ENCODE peak calls at places on chromosomes 7 and 10, in six cellular contexts. One of them, this sample, is unnamed.

GRCh38 chr7:2210551-2211258 is 22.0 kb downstream of the MAD1L1 start:
- DNase-seq in GM12878: no peak
- DNase-seq in HCT116: no peak
- DNase-seq in SK-N-SH: no peak
- DNase-seq in K562: no peak
- DNase-seq in H1: no peak
- DNase-seq in this sample: no peak

GRCh38 chr10:63267414-63268138 is 134.4 kb downstream of the NRBF2 start:
- DNase-seq in HCT116: peak
- DNase-seq in K562: peak
- DNase-seq in GM12878: no peak
- DNase-seq in SK-N-SH: no peak
- DNase-seq in H1: no peak
- DNase-seq in this sample: peak

GRCh38 chr10:102780246-102780645 is 36.5 kb downstream of the WBP1L start:
- DNase-seq in HCT116: no peak
- DNase-seq in GM12878: no peak
- DNase-seq in K562: no peak
- DNase-seq in H1: no peak
- DNase-seq in SK-N-SH: no peak
- DNase-seq in this sample: no peak

GRCh38 chr10:71433116-71433982 is 36.6 kb downstream of the CDH23 start:
- DNase-seq in GM12878: no peak
- DNase-seq in SK-N-SH: peak
- DNase-seq in K562: no peak
- DNase-seq in HCT116: no peak
- DNase-seq in H1: peak
- DNase-seq in this sample: no peak

GRCh38 chr10:44201011-44201410 is 183.9 kb downstream of the CXCL12 start:
- DNase-seq in HCT116: no peak
- DNase-seq in K562: no peak
- DNase-seq in GM12878: no peak
- DNase-seq in SK-N-SH: no peak
- DNase-seq in H1: no peak
- DNase-seq in this sample: no peak

GRCh38 chr7:111872411-111872810 is 310.1 kb upstream of the IMMP2L start:
- DNase-seq in SK-N-SH: no peak
- DNase-seq in GM12878: no peak
- DNase-seq in HCT116: no peak
- DNase-seq in K562: no peak
- DNase-seq in H1: no peak
- DNase-seq in this sample: no peak

GRCh38 chr7:72080349-72080766 is 331.8 kb downstream of the CALN1 start:
- DNase-seq in H1: peak
- DNase-seq in GM12878: no peak
- DNase-seq in HCT116: no peak
- DNase-seq in SK-N-SH: no peak
- DNase-seq in K562: no peak
- DNase-seq in this sample: peak

GRCh38 chr10:31723074-31723750 is 205.4 kb downstream of the ARHGAP12 start:
- DNase-seq in GM12878: no peak
- DNase-seq in SK-N-SH: no peak
- DNase-seq in H1: no peak
- DNase-seq in HCT116: no peak
- DNase-seq in K562: no peak
- DNase-seq in this sample: no peak

GRCh38 chr10:77846718-77847311 is 79.7 kb downstream of the DLG5 start:
- DNase-seq in GM12878: no peak
- DNase-seq in H1: peak
- DNase-seq in HCT116: peak
- DNase-seq in SK-N-SH: peak
- DNase-seq in K562: peak
- DNase-seq in this sample: peak

GRCh38 chr7:20894806-20895205 is 108.1 kb upstream of the SP8 start:
- DNase-seq in H1: no peak
- DNase-seq in K562: no peak
- DNase-seq in SK-N-SH: no peak
- DNase-seq in GM12878: no peak
- DNase-seq in HCT116: no peak
- DNase-seq in this sample: no peak

GRCh38 chr10:101230185-101230917 is 1.1 kb upstream of the LBX1 start:
- DNase-seq in H1: no peak
- DNase-seq in SK-N-SH: peak
- DNase-seq in HCT116: no peak
- DNase-seq in K562: peak
- DNase-seq in GM12878: no peak
- DNase-seq in this sample: no peak

GRCh38 chr7:99563650-99564049 is 5.2 kb downstream of the ZNF655 start:
- DNase-seq in HCT116: no peak
- DNase-seq in SK-N-SH: no peak
- DNase-seq in K562: no peak
- DNase-seq in GM12878: no peak
- DNase-seq in H1: no peak
- DNase-seq in this sample: no peak

GRCh38 chr7:73972614-73973013 is 55.4 kb upstream of the ELN start:
- DNase-seq in SK-N-SH: no peak
- DNase-seq in H1: peak
- DNase-seq in HCT116: no peak
- DNase-seq in K562: no peak
- DNase-seq in GM12878: no peak
- DNase-seq in this sample: no peak

GRCh38 chr10:93716771-93717170 is 14.4 kb upstream of the FRA10AC1 start:
- DNase-seq in H1: no peak
- DNase-seq in K562: no peak
- DNase-seq in GM12878: no peak
- DNase-seq in SK-N-SH: no peak
- DNase-seq in HCT116: no peak
- DNase-seq in this sample: no peak

GRCh38 chr7:31373337-31374289 is 33.1 kb upstream of the NEUROD6 start:
- DNase-seq in HCT116: peak
- DNase-seq in H1: peak
- DNase-seq in GM12878: no peak
- DNase-seq in K562: peak
- DNase-seq in SK-N-SH: peak
- DNase-seq in this sample: peak

GRCh38 chr7:25392571-25393338 is 164.5 kb upstream of the NPVF start:
- DNase-seq in H1: no peak
- DNase-seq in GM12878: no peak
- DNase-seq in K562: no peak
- DNase-seq in HCT116: no peak
- DNase-seq in SK-N-SH: peak
- DNase-seq in this sample: no peak

GRCh38 chr7:150949564-150949963 is 28.6 kb downstream of the KCNH2 start:
- DNase-seq in SK-N-SH: peak
- DNase-seq in K562: no peak
- DNase-seq in GM12878: no peak
- DNase-seq in H1: no peak
- DNase-seq in HCT116: no peak
- DNase-seq in this sample: no peak

GRCh38 chr10:22475857-22476600 is 130.7 kb downstream of the SPAG6 start:
- DNase-seq in K562: no peak
- DNase-seq in HCT116: no peak
- DNase-seq in SK-N-SH: peak
- DNase-seq in GM12878: no peak
- DNase-seq in H1: peak
- DNase-seq in this sample: no peak

GRCh38 chr7:129054438-129055293 is at the start of gene TNPO3:
- DNase-seq in GM12878: peak
- DNase-seq in K562: peak
- DNase-seq in SK-N-SH: peak
- DNase-seq in H1: peak
- DNase-seq in HCT116: peak
- DNase-seq in this sample: peak

GRCh38 chr10:60974463-60975149 is 30.6 kb upstream of the RHOBTB1 start:
- DNase-seq in HCT116: no peak
- DNase-seq in GM12878: no peak
- DNase-seq in H1: no peak
- DNase-seq in K562: no peak
- DNase-seq in SK-N-SH: no peak
- DNase-seq in this sample: no peak

GRCh38 chr10:1923998-1924397 is 186.7 kb upstream of the ADARB2 start:
- DNase-seq in K562: no peak
- DNase-seq in GM12878: no peak
- DNase-seq in HCT116: no peak
- DNase-seq in SK-N-SH: no peak
- DNase-seq in H1: no peak
- DNase-seq in this sample: no peak

GRCh38 chr7:13467111-13467547 is 522.3 kb downstream of the ETV1 start:
- DNase-seq in SK-N-SH: peak
- DNase-seq in H1: no peak
- DNase-seq in GM12878: no peak
- DNase-seq in K562: no peak
- DNase-seq in HCT116: no peak
- DNase-seq in this sample: no peak

GRCh38 chr7:4268040-4268965 is 413.8 kb upstream of the FOXK1 start:
- DNase-seq in HCT116: no peak
- DNase-seq in SK-N-SH: no peak
- DNase-seq in H1: peak
- DNase-seq in K562: no peak
- DNase-seq in GM12878: no peak
- DNase-seq in this sample: no peak

GRCh38 chr7:4269086-4269485 is 413.0 kb upstream of the FOXK1 start:
- DNase-seq in HCT116: no peak
- DNase-seq in K562: no peak
- DNase-seq in H1: no peak
- DNase-seq in SK-N-SH: no peak
- DNase-seq in GM12878: no peak
- DNase-seq in this sample: no peak

GRCh38 chr7:4266270-4267040 is 415.6 kb upstream of the FOXK1 start:
- DNase-seq in HCT116: no peak
- DNase-seq in K562: no peak
- DNase-seq in GM12878: no peak
- DNase-seq in SK-N-SH: no peak
- DNase-seq in H1: peak
- DNase-seq in this sample: no peak

GRCh38 chr7:4265676-4266075 is 416.4 kb upstream of the FOXK1 start:
- DNase-seq in HCT116: no peak
- DNase-seq in K562: no peak
- DNase-seq in SK-N-SH: no peak
- DNase-seq in H1: peak
- DNase-seq in GM12878: no peak
- DNase-seq in this sample: no peak

DNA sequence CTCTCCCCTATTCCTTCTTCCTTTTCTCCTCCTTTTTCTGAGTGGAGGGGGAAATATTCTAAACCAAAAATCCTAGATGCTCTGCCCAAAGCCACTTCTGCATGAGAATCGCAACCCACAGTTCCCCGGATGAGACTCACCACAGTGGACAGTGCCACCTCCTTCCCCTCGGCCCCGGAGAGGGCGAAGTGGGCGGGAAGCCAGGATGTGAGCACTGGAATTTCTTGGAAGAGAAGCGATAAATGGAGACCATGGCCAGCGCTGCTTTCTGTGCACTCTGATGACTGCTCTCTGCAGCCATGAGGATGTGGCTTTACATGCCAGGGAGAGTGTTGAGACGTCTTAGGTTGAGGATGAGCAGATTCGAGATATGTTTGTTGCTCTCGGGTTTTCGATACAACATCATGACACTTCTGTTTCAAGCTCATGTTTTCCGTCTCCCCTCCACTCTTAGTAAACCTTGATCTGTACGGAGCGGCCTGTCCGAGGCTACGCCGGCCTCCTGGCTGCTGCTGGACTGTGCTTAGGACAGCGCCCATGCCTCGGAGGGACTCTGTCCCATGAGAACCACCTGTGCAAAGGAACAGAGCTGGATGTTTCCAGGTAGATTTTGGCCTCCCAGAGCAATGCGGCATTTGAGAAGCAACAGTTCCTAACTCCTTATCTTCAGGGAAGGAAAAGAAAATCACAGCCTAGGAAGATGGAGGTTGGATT is 414.6 kb upstream of the FOXK1 start:
- DNase-seq in K562: no peak
- DNase-seq in HCT116: no peak
- DNase-seq in GM12878: no peak
- DNase-seq in SK-N-SH: no peak
- DNase-seq in H1: peak
- DNase-seq in this sample: no peak
- TF ChIP-seq JUND in K562: no peak
- TF ChIP-seq JUND in HCT116: no peak
- TF ChIP-seq JUND in GM12878: no peak
- TF ChIP-seq JUND in SK-N-SH: no peak
- TF ChIP-seq JUND in H1: no peak
- TF ChIP-seq JUND in this sample: no peak

DNA sequence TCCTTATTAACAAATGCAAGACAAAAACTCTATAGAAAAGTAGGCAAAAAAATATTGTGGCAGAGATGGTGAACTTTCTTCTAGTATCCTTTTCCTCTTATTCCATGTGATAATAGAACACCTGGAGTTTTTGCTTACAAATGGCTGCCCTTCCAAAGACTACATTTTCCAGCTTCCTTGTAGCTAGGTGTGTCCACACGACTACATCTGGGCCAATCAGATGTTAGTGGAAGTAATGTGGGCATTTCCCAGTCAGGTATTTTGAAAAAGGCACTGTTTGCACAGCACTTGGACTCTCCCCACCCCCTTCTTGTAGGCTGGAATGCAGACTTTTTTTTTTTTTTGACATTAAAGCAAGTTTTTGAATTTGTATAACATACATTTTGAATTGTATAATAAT is 105.5 kb upstream of the TBX20 start:
- DNase-seq in K562: no peak
- DNase-seq in HCT116: no peak
- DNase-seq in H1: no peak
- DNase-seq in SK-N-SH: no peak
- DNase-seq in GM12878: no peak
- DNase-seq in this sample: no peak
- TF ChIP-seq JUND in K562: no peak
- TF ChIP-seq JUND in HCT116: no peak
- TF ChIP-seq JUND in H1: no peak
- TF ChIP-seq JUND in SK-N-SH: no peak
- TF ChIP-seq JUND in GM12878: no peak
- TF ChIP-seq JUND in this sample: no peak

GRCh38 chr10:131314799-131315198 is 3.3 kb upstream of the TCERG1L start:
- DNase-seq in K562: no peak
- DNase-seq in H1: no peak
- DNase-seq in SK-N-SH: no peak
- DNase-seq in GM12878: no peak
- DNase-seq in HCT116: no peak
- DNase-seq in this sample: no peak
- TF ChIP-seq JUND in K562: no peak
- TF ChIP-seq JUND in H1: no peak
- TF ChIP-seq JUND in SK-N-SH: no peak
- TF ChIP-seq JUND in GM12878: no peak
- TF ChIP-seq JUND in HCT116: no peak
- TF ChIP-seq JUND in this sample: no peak

DNA sequence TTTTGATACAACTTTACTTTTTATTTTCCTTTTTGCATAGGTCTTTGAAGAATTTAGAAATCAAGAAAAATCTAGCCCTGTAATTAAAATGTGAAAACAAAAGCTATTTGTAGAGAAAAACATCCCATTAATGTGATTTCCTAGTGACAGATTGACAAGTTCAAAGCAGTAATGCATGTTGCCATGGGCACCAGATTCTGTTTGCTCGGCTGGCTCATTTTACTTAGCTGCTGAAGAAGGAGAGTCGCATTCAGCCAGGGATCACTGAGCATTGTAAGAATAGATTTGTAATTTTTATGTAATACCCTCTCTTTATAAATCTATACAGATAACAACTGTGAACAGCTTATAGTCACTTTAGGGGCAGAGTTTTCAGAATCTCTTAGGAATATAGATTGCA is 28.5 kb downstream of the DNAJB9 start:
- DNase-seq in GM12878: no peak
- DNase-seq in H1: no peak
- DNase-seq in HCT116: no peak
- DNase-seq in K562: no peak
- DNase-seq in SK-N-SH: no peak
- DNase-seq in this sample: no peak
- TF ChIP-seq JUND in GM12878: no peak
- TF ChIP-seq JUND in H1: no peak
- TF ChIP-seq JUND in HCT116: no peak
- TF ChIP-seq JUND in K562: no peak
- TF ChIP-seq JUND in SK-N-SH: no peak
- TF ChIP-seq JUND in this sample: no peak